ENCODE peak calls at places on chromosomes 2 and 18, in nine cellular contexts. A is uterus, M is K562, X is Peyer's patch, T is adrenal gland, D is GM12892, L is ovary, O is sigmoid colon, V is suprapubic skin. B is an unnamed sample.
A peak's percentile ranks its signal among the peaks of the same experiment; 100 is the strongest.

GRCh38 chr2:170218456-170218855 is 40.5 kb downstream of the MYO3B start:
- DNase-seq in L (no peak), A (no peak), V (no peak), D (no peak), T (no peak), O (no peak), X (no peak), M (no peak), B (no peak)

GRCh38 chr2:96962567-96963203 is 23.7 kb downstream of the FAM178B start:
- DNase-seq in X (no peak), D (no peak), A (no peak), O (no peak), V (no peak), M (no peak), T (no peak), L (no peak), B (no peak)

GRCh38 chr2:177908182-177908581 is 164.4 kb downstream of the PDE11A start:
- DNase-seq in X (no peak), O (no peak), T (no peak), V (no peak), L (no peak), M (no peak), A (no peak), D (no peak), B (no peak)

GRCh38 chr18:5066380-5066977 is 130.6 kb downstream of the AKAIN1 start:
- DNase-seq in A (no peak), M (peak; percentile 31), O (no peak), X (no peak), L (no peak), T (no peak), V (no peak), D (no peak), B (no peak)

GRCh38 chr2:217394510-217395351 is 534.9 kb upstream of the TNP1 start:
- DNase-seq in O (no peak), L (no peak), T (no peak), D (no peak), A (peak; percentile 54), X (no peak), M (no peak), V (no peak), B (no peak)

GRCh38 chr2:124027182-124027581 is 2.1 kb downstream of the CNTNAP5 start:
- DNase-seq in V (no peak), L (no peak), D (no peak), M (peak; percentile 54), T (peak; percentile 27), O (no peak), A (no peak), X (no peak), B (no peak)

GRCh38 chr2:48112911-48113687 is 206.8 kb upstream of the FBXO11 start:
- DNase-seq in T (no peak), A (no peak), O (no peak), L (no peak), V (no peak), D (no peak), X (no peak), M (no peak), B (no peak)

GRCh38 chr2:28395334-28396061 is 2.8 kb downstream of the FOSL2 start:
- DNase-seq in M (no peak), A (peak; percentile 76), T (peak; percentile 75), X (peak; percentile 72), V (peak; percentile 87), O (peak; percentile 91), L (peak; percentile 66), D (no peak), B (peak; percentile 86)

GRCh38 chr2:10347559-10347941 is 44.8 kb downstream of the HPCAL1 start:
- DNase-seq in A (no peak), L (no peak), T (no peak), D (no peak), X (peak; percentile 52), O (no peak), M (no peak), V (no peak), B (no peak)

GRCh38 chr2:237689569-237690131 is 62.3 kb downstream of the LRRFIP1 start:
- DNase-seq in M (no peak), V (no peak), O (peak; percentile 84), T (no peak), L (no peak), A (no peak), D (no peak), X (no peak), B (peak; percentile 92)

GRCh38 chr2:237688081-237688480 is 60.7 kb downstream of the LRRFIP1 start:
- DNase-seq in X (no peak), T (no peak), M (no peak), V (no peak), D (no peak), A (no peak), O (peak; percentile 51), L (no peak), B (no peak)

GRCh38 chr2:237687666-237688065 is 60.3 kb downstream of the LRRFIP1 start:
- DNase-seq in L (peak; percentile 78), V (peak; percentile 95), T (peak; percentile 72), A (peak; percentile 98), M (no peak), O (peak; percentile 98), D (peak; percentile 49), X (no peak), B (peak; percentile 96)

GRCh38 chr2:237685408-237685807 is 58.0 kb downstream of the LRRFIP1 start:
- DNase-seq in T (no peak), D (no peak), L (no peak), X (no peak), M (peak; percentile 22), V (no peak), A (no peak), O (peak; percentile 40), B (no peak)

GRCh38 chr2:237686659-237687136 is 59.3 kb downstream of the LRRFIP1 start:
- DNase-seq in L (no peak), M (no peak), X (no peak), V (no peak), T (no peak), O (peak; percentile 70), A (peak; percentile 67), D (no peak), B (peak; percentile 86)
- TF ChIP-seq POLR2A in L (no peak), M (no peak), X (no peak), V (no peak), T (no peak), O (no peak), A (peak; percentile 21), D (no peak), B (no peak)

GRCh38 chr2:134818321-134818720 is 20.1 kb upstream of the ACMSD start:
- DNase-seq in X (no peak), D (no peak), V (no peak), T (no peak), L (no peak), M (no peak), A (no peak), O (no peak), B (no peak)

GRCh38 chr2:134819334-134819733 is 19.1 kb upstream of the ACMSD start:
- DNase-seq in T (no peak), D (no peak), A (no peak), M (no peak), V (no peak), L (no peak), O (no peak), X (no peak), B (no peak)

DNA sequence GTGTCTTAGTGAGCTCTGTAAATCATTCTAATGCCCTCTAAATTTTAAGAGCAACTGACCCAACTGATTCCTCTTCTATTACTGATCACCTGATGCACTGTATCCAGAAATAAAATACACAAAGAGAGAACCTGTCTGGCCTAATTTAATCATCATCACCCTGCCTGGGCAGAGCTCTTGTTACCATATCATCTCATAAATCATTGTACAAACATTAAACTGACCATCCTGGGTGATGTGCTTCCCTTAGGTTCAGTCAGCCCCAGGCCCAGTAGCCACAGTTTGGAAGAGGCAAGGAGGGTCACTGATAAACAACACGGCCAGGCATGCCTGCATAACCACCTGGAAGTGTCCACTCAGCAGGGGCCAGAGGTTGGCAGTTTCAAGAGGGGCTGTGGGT is 22.7 kb upstream of the ACMSD start:
- DNase-seq in V (no peak), L (no peak), A (no peak), D (no peak), O (no peak), X (no peak), M (no peak), T (no peak), B (no peak)
- TF ChIP-seq POLR2A in V (no peak), L (no peak), A (no peak), D (no peak), O (no peak), X (no peak), M (no peak), T (no peak), B (no peak)

DNA sequence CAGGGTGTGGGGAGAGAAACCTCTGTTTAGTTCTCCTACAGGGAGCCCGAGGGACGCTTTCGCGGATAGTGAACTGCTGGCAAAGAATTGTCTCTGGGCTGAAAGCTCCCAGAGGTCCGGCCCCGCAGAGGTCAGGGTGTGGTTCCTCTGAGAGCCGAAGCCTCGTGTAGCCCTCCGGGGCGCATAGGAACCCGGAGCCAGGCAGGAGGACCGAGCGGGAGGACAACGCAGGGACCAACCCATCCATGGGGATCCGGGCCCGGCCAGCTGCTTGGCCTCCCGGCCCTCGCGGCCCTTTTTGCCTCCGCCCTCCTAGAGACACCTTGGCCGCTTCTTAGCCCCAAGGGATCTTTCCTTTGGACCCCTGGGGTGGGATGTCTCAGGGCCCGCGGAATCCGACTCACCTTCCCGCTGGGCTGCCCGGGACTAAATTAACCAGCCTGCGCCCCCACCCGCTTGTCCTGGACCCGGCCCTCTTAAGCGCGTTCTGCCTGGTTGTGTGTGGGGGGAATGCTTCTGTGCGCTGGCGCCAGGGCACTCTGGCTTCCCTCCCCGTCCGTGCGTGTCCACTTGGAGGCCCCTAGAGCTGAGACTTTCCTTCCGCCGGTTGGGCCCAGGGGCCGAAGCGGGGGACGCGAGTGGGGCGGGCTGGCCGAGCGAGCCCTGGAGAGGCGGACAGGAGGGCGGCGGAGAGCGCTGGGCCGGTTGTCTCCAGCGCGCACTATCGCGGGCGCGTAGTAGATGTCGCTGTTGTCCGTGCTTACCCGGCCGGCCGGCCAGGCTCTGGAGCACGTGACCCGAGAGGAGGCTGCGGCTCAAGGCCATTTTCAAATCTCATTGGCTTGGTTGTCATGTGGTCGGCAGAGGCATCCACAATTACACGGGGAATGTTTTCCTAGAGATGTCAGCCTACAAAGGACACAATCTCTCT is at the start of gene HOXD10:
- DNase-seq in M (no peak), L (peak; percentile 65), O (peak; percentile 67), V (no peak), D (no peak), X (peak; percentile 55), T (no peak), A (peak; percentile 96), B (no peak)
- TF ChIP-seq POLR2A in M (no peak), L (no peak), O (no peak), V (no peak), D (no peak), X (no peak), T (no peak), A (peak; percentile 93), B (no peak)

DNA sequence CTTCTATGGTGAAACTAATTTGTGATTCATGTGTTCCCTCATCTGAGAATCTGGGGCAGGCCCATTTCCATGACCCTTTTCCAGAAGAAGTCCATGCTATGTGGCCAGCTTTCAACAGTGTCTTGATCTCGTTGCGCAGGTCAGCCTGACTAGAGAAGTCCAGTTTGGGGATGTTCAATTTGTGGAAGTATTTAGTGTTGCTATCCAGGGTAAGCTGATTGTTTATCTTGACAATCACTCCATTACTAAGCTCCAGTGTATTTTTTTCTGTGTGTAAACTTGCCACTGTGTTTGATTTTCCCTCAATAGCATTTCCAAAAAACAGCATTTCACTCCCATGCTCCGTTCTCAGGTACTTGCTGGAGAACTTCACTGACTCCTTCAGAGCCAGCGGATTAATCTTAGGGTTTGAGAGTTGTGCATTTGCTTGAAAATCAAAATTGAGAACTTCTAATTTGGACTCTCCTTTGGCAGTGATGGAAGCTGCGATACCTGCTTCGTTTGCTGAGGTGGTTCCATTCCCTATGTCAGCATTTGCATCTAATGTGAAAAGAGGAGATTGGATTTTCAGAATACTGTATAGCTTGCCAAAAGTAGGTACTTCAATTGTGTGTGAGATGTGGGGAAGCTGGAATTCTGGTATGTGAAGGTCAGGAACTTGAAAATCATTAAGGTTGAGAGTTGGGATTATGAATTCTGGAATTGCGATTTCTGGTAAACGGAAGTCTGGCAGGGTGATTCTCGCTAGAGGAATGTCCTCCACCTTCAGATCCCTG is 35.7 kb downstream of the APOB start:
- DNase-seq in M (no peak), O (no peak), L (no peak), D (no peak), T (no peak), A (no peak), V (no peak), X (no peak), B (no peak)
- TF ChIP-seq POLR2A in M (no peak), O (no peak), L (no peak), D (no peak), T (no peak), A (no peak), V (no peak), X (no peak), B (no peak)

B was measured in lower leg skin.